ENCODE peak calls at places on chromosomes 4 and X, in four cellular contexts. V is neural progenitor cell, D is PC-3, M is esophagus squamous epithelium. U is an unnamed sample. For H3K4me1 and H3K36me3, the result is how much of the 10 kb centered on the place peaks cover.

GRCh38 chr4:3683077-3683743 is 83.0 kb upstream of the ADRA2C start:
- DNase-seq in M (no peak), D (no peak), V (no peak), U (no peak)

GRCh38 chr4:41212221-41213203 is 1.8 kb downstream of the APBB2 start:
- DNase-seq in V (peak), M (no peak), D (peak), U (no peak)

GRCh38 chrX:87338510-87338909 is 179.1 kb upstream of the KLHL4 start:
- DNase-seq in M (no peak), V (peak), D (peak), U (no peak)

GRCh38 chrX:94545722-94546121 is 871.7 kb downstream of the FAM133A start:
- DNase-seq in M (no peak), D (no peak), V (no peak), U (no peak)

GRCh38 chrX:130566028-130566683 is 164.4 kb downstream of the RBMX2 start:
- DNase-seq in D (no peak), M (no peak), V (no peak), U (no peak)

GRCh38 chr4:180542445-180543100 is 1700.6 kb upstream of the TENM3 start:
- DNase-seq in D (peak), M (no peak), V (no peak), U (no peak)

GRCh38 chrX:118325453-118325852 is 20.5 kb upstream of the WDR44 start:
- DNase-seq in V (no peak), M (no peak), D (peak), U (no peak)

GRCh38 chr4:42786350-42787070 is 106.0 kb upstream of the GRXCR1 start:
- DNase-seq in V (peak), D (no peak), M (no peak), U (no peak)

GRCh38 chr4:3582091-3582475 is 49.9 kb upstream of the LRPAP1 start:
- DNase-seq in D (no peak), M (no peak), V (no peak), U (no peak)

GRCh38 chrX:110794601-110795000 is 1.0 kb downstream of the CHRDL1 start:
- DNase-seq in D (no peak), V (no peak), M (no peak), U (no peak)

GRCh38 chrX:141619336-141619735 is 29.8 kb downstream of the SPANXA2 start:
- DNase-seq in D (no peak), M (no peak), V (no peak), U (no peak)

GRCh38 chr4:2860391-2861348 is 17.0 kb downstream of the ADD1 start:
- DNase-seq in D (no peak), V (peak), M (no peak), U (no peak)

GRCh38 chr4:188976644-188977115 is 837.4 kb downstream of the TRIML1 start:
- DNase-seq in M (no peak), V (peak), D (peak), U (no peak)

GRCh38 chr4:176949022-176949421 is 156.3 kb upstream of the VEGFC start:
- DNase-seq in M (no peak), D (no peak), V (no peak), U (no peak)

GRCh38 chr4:140189846-140190245 is 35.9 kb upstream of the MAML3 start:
- DNase-seq in V (no peak), D (no peak), M (no peak), U (no peak)

GRCh38 chrX:131944936-131945902 is 77.9 kb upstream of the STK26 start:
- DNase-seq in M (no peak), D (no peak), V (no peak), U (no peak)

GRCh38 chr4:125101706-125102105 is 213.0 kb upstream of the FAT4 start:
- DNase-seq in D (no peak), M (no peak), V (no peak), U (no peak)

GRCh38 chr4:100504086-100504874 is 13.5 kb downstream of the EMCN start:
- DNase-seq in D (no peak), V (no peak), M (no peak), U (no peak)

GRCh38 chrX:20067709-20068315 is 48.9 kb downstream of the MAP7D2 start:
- DNase-seq in D (peak), V (no peak), M (peak), U (peak)

GRCh38 chrX:12441376-12442128 is 303.3 kb downstream of the FRMPD4 start:
- DNase-seq in D (peak), V (no peak), M (no peak), U (no peak)

GRCh38 chr4:142509881-142510280 is 336.2 kb downstream of the INPP4B start:
- DNase-seq in V (no peak), M (no peak), D (peak), U (no peak)

GRCh38 chr4:80027611-80028010 is 45.4 kb downstream of the ANTXR2 start:
- DNase-seq in V (no peak), D (no peak), M (no peak), U (no peak)

GRCh38 chrX:38312436-38312835 is 14.9 kb downstream of the RPGR start:
- DNase-seq in M (no peak), V (no peak), D (peak), U (no peak)

GRCh38 chrX:53071604-53072417 is 10.4 kb upstream of the TSPYL2 start:
- DNase-seq in V (peak), M (peak), D (peak), U (peak)

GRCh38 chrX:9899640-9900075 is 67.5 kb upstream of the CLDN34 start:
- DNase-seq in M (no peak), D (no peak), V (peak), U (no peak)

GRCh38 chrX:16573781-16574180 is 76.2 kb upstream of the S100G start:
- DNase-seq in V (no peak), D (peak), M (no peak), U (no peak)

GRCh38 chr4:153785830-153786721 is 2.8 kb downstream of the SFRP2 start:
- DNase-seq in M (no peak), V (peak), D (peak), U (no peak)
- H3K4me3 ChIP-seq in M (peak), V (peak), D (no peak), U (no peak)

DNA sequence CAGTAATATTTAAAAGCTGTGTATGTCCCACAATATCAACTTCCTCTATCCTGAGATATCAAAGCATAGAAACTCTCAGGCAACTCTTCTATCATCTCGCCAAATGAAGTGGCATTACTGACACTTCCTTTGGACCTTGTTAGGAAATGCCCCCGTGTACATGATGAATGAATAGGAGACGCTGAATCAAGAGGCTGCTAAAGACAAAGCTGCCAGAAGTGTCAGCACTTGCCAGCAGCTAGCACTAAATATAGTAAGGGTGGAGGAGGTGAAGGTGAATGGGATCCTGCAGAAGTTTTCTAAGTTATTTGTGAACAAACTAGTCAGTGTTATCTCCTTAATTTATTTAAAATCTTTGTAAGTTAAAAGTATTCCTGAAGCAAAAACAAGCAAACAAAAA is 99.4 kb upstream of the BLTP1 start:
- DNase-seq in V (no peak), D (no peak), M (no peak), U (no peak)
- H3K4me1 ChIP-seq in V (under half), D (under half), M (under half), U (under half)

GRCh38 chr4:159355456-159355855 is 252.6 kb downstream of the RAPGEF2 start:
- DNase-seq in D (no peak), M (no peak), V (no peak), U (no peak)

GRCh38 chr4:159353422-159354116 is 250.7 kb downstream of the RAPGEF2 start:
- DNase-seq in M (no peak), V (no peak), D (no peak), U (no peak)

GRCh38 chr4:159357350-159357749 is 254.5 kb downstream of the RAPGEF2 start:
- DNase-seq in M (no peak), D (no peak), V (no peak), U (no peak)

GRCh38 chr4:159360549-159360948 is 257.7 kb downstream of the RAPGEF2 start:
- DNase-seq in V (no peak), M (no peak), D (peak), U (no peak)

GRCh38 chr4:159358226-159358625 is 255.3 kb downstream of the RAPGEF2 start:
- DNase-seq in V (no peak), D (peak), M (no peak), U (no peak)
- H3K36me3 ChIP-seq in V (under half), D (under half), M (half or more), U (under half)

GRCh38 chr4:111499291-111499690 is 646.0 kb upstream of the FAM241A start:
- DNase-seq in M (no peak), V (no peak), D (no peak), U (no peak)

GRCh38 chr4:111492501-111492900 is 652.8 kb upstream of the FAM241A start:
- DNase-seq in M (no peak), V (no peak), D (no peak), U (no peak)

GRCh38 chr4:111494471-111494870 is 650.8 kb upstream of the FAM241A start:
- DNase-seq in D (no peak), M (no peak), V (no peak), U (no peak)

GRCh38 chr4:111500871-111501270 is 644.4 kb upstream of the FAM241A start:
- DNase-seq in D (no peak), M (no peak), V (no peak), U (no peak)

GRCh38 chr4:111494971-111495370 is 650.3 kb upstream of the FAM241A start:
- DNase-seq in D (no peak), M (no peak), V (no peak), U (no peak)
- H3K4me3 ChIP-seq in D (no peak), M (no peak), V (no peak), U (no peak)

DNA sequence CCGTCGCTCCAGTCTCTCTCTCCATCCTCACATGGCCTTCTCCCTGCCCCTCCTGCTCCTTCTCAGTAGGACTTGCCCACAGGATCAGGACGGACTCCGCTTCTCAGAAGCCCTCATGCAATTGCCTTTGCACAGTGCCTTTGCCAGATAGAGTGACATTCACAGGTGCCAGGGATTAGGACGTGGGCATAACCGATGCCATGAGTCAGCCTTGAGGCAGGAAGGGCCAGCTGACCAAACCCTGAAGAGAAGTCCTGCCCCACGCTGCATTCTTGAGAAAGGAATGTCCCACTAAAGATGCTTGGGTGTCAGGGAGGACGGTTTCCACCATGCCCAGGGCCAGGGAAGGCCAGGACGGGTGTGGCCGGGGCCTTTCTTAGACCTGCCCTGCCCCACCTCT is 6.6 kb upstream of the GRPEL1 start:
- DNase-seq in D (peak), V (no peak), M (no peak), U (no peak)
- H3K4me1 ChIP-seq in D (under half), V (under half), M (under half), U (under half)

DNA sequence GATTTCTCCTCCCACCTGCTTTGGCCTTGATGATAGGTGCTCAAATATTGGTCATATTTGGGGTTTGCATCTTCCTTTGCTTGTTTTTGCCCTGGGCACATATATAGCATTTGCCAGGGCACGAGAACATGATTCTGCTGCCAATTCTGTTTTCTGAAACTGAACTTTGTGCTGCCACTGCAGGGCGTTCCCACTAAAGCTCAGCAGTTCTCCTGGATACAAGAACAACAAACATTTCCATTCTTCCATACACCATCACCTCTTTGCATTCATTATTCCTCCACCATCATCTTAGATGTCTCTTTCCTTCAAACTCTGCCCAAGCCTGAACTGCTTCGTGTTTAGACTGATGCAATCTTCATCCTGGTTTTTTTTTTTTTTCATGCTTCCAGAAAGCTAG is 36.3 kb upstream of the GATB start:
- DNase-seq in V (no peak), M (no peak), D (peak), U (no peak)
- H3K36me3 ChIP-seq in V (under half), M (under half), D (under half), U (under half)

GRCh38 chr4:78020677-78021076 is 36.4 kb upstream of the FRAS1 start:
- DNase-seq in D (peak), V (no peak), M (no peak), U (no peak)
- H3K4me3 ChIP-seq in D (no peak), V (no peak), M (no peak), U (no peak)

DNA sequence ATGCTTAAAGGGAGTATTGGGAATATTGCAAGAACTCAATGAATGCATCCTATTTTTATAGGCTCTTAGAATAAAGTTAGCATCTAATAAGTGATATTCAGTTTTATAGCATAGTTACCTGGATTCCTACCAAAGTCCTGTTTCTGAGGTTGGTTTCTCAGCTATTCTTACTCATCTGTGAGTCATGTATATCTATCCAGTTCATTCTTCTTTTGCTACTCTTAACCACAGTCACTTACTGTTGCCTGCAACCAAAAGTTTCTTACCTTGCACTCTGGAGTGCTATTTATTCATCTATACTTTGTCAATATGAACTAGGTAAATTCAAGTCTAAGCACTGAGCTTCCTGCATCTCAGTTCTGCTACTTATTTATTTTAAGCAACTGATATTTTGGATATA is 322.5 kb downstream of the HS3ST1 start:
- DNase-seq in V (no peak), D (peak), M (no peak), U (no peak)
- H3K4me1 ChIP-seq in V (under half), D (under half), M (under half), U (under half)

DNA sequence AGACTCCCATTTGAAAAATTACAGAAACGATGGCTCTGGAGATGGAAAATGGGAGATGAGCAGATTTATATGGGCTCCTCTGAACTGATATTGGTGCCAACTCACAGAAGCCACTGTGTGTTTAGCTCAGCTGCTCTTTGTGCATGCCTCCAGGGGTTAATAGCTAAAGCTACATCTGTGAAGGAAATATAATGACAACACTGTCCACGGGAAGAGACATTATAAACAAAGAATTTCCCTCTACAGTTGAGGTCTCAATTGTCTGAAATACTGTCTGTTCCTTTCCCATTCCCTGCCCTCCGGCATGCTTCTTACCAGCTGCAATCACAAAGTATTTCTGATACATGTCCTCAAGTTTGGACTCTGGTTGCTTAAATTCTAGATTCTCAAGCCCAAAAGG is 40.4 kb downstream of the PPA2 start:
- DNase-seq in V (no peak), D (no peak), M (no peak), U (no peak)
- H3K36me3 ChIP-seq in V (under half), D (under half), M (half or more), U (under half)

GRCh38 chr4:101818362-101818761 is 27.8 kb downstream of the BANK1 start:
- DNase-seq in M (no peak), V (no peak), D (no peak), U (no peak)

DNA sequence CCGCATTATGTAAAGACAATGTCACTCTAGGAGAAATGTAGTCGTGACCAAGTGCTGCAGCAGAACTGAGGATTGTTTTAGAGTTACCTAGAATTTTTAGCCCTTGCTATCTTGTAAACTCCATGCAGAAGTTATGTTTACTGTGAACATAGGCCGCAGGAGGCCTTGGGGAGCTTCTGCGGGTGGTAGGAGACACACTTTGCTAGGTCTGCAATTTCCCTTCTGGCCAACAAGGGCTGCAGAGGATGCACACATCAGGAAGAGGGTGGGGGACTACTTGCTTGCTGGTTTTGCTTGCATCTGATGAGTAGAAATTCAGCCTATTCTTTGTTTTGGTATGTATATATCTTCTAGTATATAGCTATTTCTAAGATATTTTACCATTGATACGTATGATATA is 23.1 kb downstream of the BANK1 start:
- DNase-seq in D (no peak), V (no peak), M (no peak), U (no peak)
- H3K4me3 ChIP-seq in D (no peak), V (no peak), M (no peak), U (no peak)

U was measured in thoracic aorta.